ENCODE peak calls at places on chromosomes 1 and 21, in ten cellular contexts. W, F, Z, X, J, B, H, S, M and U are unnamed samples.

GRCh38 chr1:47650205-47650604 is 212.4 kb downstream of the FOXD2 start:
- DNase-seq in W (no peak), F (peak; percentile 6), Z (no peak), X (no peak), J (no peak), B (no peak), H (no peak), S (peak; percentile 14), M (peak; percentile 97), U (peak; percentile 92)

GRCh38 chr21:37869661-37870060 is 46.6 kb downstream of the KCNJ6 start:
- DNase-seq in W (no peak), F (no peak), Z (no peak), X (no peak), J (no peak), B (no peak), H (no peak), S (no peak), M (no peak), U (no peak)

GRCh38 chr1:168396940-168397680 is 116.4 kb downstream of the TBX19 start:
- DNase-seq in W (no peak), F (no peak), Z (no peak), X (no peak), J (no peak), B (no peak), H (no peak), S (no peak), M (peak; percentile 30), U (no peak)

GRCh38 chr1:172928412-172928811 is 122.3 kb downstream of the TNFSF18 start:
- DNase-seq in W (no peak), F (peak; percentile 93), Z (no peak), X (no peak), J (no peak), B (no peak), H (no peak), S (no peak), M (peak; percentile 91), U (peak; percentile 38)

GRCh38 chr1:64865105-64865757 is 101.1 kb downstream of the JAK1 start:
- DNase-seq in W (no peak), F (no peak), Z (no peak), X (no peak), J (no peak), B (no peak), H (no peak), S (no peak), M (no peak), U (no peak)

GRCh38 chr1:243903904-243904303 is 53.9 kb upstream of the AKT3 start:
- DNase-seq in W (no peak), F (no peak), Z (no peak), X (no peak), J (no peak), B (no peak), H (peak; percentile 53), S (no peak), M (no peak), U (no peak)

GRCh38 chr1:206555473-206555935 is 48.2 kb downstream of the RASSF5 start:
- DNase-seq in W (no peak), F (no peak), Z (no peak), X (peak; percentile 41), J (peak; percentile 73), B (peak; percentile 67), H (peak; percentile 9), S (peak; percentile 78), M (no peak), U (no peak)

GRCh38 chr1:107140703-107141490 is at the start of gene NTNG1:
- DNase-seq in W (no peak), F (no peak), Z (peak; percentile 31), X (peak; percentile 51), J (no peak), B (peak; percentile 52), H (peak; percentile 69), S (peak; percentile 44), M (peak; percentile 13), U (no peak)

GRCh38 chr1:61183471-61184034 is 101.2 kb downstream of the NFIA start:
- DNase-seq in W (no peak), F (no peak), Z (no peak), X (no peak), J (no peak), B (no peak), H (no peak), S (no peak), M (no peak), U (no peak)

GRCh38 chr1:92934395-92935378 is 26.6 kb downstream of the DIPK1A start:
- DNase-seq in W (no peak), F (peak; percentile 53), Z (no peak), X (no peak), J (peak; percentile 51), B (no peak), H (no peak), S (peak; percentile 65), M (peak; percentile 11), U (no peak)

GRCh38 chr1:236602171-236602570 is 2.1 kb downstream of the HEATR1 start:
- DNase-seq in W (no peak), F (no peak), Z (no peak), X (no peak), J (no peak), B (no peak), H (no peak), S (no peak), M (no peak), U (no peak)

GRCh38 chr1:203858055-203858454 is 3.3 kb upstream of the SNRPE start:
- DNase-seq in W (no peak), F (peak; percentile 60), Z (no peak), X (no peak), J (no peak), B (no peak), H (peak; percentile 16), S (no peak), M (peak; percentile 68), U (peak; percentile 36)

GRCh38 chr21:45529785-45530422 is 12.3 kb downstream of the SLC19A1 start:
- DNase-seq in W (no peak), F (no peak), Z (no peak), X (no peak), J (no peak), B (no peak), H (no peak), S (no peak), M (no peak), U (no peak)

GRCh38 chr21:45530423-45531113 is 11.7 kb downstream of the SLC19A1 start:
- DNase-seq in W (no peak), F (no peak), Z (no peak), X (no peak), J (peak; percentile 9), B (no peak), H (no peak), S (peak; percentile 63), M (no peak), U (no peak)

GRCh38 chr21:45528028-45528705 is 14.1 kb downstream of the SLC19A1 start:
- DNase-seq in W (no peak), F (no peak), Z (no peak), X (peak; percentile 0), J (peak; percentile 9), B (no peak), H (no peak), S (peak; percentile 37), M (no peak), U (no peak)

GRCh38 chr21:45531393-45532215 is 10.6 kb downstream of the SLC19A1 start:
- DNase-seq in W (no peak), F (no peak), Z (no peak), X (peak; percentile 2), J (peak; percentile 14), B (no peak), H (no peak), S (peak; percentile 58), M (no peak), U (no peak)

GRCh38 chr21:45528981-45529784 is 13.1 kb downstream of the SLC19A1 start:
- DNase-seq in W (no peak), F (no peak), Z (no peak), X (no peak), J (peak; percentile 10), B (no peak), H (no peak), S (peak; percentile 59), M (no peak), U (no peak)
- TF ChIP-seq CTCF in W (no peak), F (no peak), Z (no peak), X (no peak), J (no peak), B (no peak), H (no peak), S (no peak), M (no peak), U (no peak)

GRCh38 chr1:210478820-210479219 is 150.1 kb downstream of the HHAT start:
- DNase-seq in W (no peak), F (no peak), Z (no peak), X (no peak), J (no peak), B (no peak), H (no peak), S (no peak), M (no peak), U (no peak)
- TF ChIP-seq CTCF in W (no peak), F (no peak), Z (no peak), X (no peak), J (no peak), B (no peak), H (no peak), S (no peak), M (no peak), U (no peak)

DNA sequence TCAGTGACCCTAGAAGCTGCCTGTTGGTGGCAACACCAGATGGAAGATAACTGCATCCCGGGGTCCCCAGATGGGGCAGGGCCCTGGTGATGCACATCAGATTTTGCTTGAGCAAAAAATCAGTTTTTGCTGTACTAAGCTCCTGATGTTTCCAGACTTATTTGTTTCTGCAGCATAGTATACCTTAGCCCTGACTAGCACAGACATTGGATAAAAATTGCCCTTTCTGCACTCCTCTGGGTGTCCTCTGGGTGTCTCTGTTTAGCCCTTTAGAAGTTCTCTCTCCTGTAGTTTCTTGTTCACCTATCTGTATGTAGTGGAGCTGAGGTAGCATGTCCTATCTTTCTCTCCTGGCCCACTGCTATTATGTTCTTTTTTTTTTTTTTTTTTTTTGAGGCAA is 30.3 kb upstream of the PLA2G2C start:
- DNase-seq in W (no peak), F (no peak), Z (no peak), X (no peak), J (no peak), B (peak; percentile 31), H (peak; percentile 60), S (no peak), M (peak; percentile 44), U (no peak)
- TF ChIP-seq CTCF in W (peak; percentile 60), F (peak; percentile 26), Z (no peak), X (peak; percentile 14), J (peak; percentile 49), B (peak; percentile 52), H (peak; percentile 59), S (peak; percentile 26), M (peak; percentile 73), U (peak; percentile 11)

DNA sequence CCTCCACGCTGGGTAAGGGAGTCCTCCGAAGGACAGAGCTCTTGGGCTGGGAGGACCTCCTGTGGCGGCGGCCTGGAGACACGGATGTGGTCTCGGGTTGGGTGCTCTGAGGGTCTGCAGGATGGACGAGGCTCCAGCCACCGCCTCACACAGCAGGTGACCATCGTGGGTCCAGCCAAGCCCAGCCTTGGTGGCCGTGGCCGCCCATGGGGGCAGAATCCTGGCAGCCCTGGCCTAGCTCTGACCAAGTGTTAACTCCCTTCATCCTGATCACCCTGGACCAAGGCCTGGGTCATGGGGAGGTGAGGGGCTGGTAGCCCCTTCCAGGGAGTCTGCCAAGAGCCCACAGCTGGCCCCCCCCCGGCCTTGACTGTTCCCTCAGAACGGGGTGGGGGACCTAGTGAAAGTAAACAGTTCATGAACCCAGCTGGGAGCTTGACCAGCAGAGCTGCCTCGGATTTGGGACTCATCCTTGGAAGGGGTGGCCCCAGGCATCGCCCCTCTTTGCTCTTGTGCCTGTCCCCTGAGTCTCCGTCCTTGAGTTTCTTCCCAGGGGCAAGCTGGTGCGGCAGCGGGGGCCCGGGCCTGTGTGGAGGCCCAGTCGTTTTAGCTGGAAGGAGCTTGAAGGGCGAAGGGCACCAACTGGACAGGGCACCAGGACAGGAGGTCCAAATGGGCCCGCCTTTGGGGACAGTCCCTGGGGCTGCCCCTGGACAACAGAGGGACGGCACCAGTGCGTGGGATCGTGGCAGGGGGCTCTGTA is 17.8 kb downstream of the ARHGEF16 start:
- DNase-seq in W (no peak), F (no peak), Z (no peak), X (no peak), J (no peak), B (no peak), H (no peak), S (peak; percentile 37), M (no peak), U (no peak)
- TF ChIP-seq CTCF in W (no peak), F (no peak), Z (no peak), X (no peak), J (no peak), B (no peak), H (no peak), S (no peak), M (no peak), U (no peak)